ENCODE peak calls at places on chromosome 19, in seven cellular contexts. O, R, K, E, G, D and P are unnamed samples.

GRCh38 chr19:56115490-56115889 is 5.6 kb downstream of the ZNF787 start:
- DNase-seq in D (no peak), O (no peak), K (no peak), E (no peak), G (no peak), R (no peak), P (no peak)

GRCh38 chr19:29771708-29772415 is 39.9 kb upstream of the CCNE1 start:
- DNase-seq in K (peak), E (no peak), O (peak), G (peak), R (peak), D (peak), P (peak)

GRCh38 chr19:38401148-38401547 is 1.7 kb upstream of the FAM98C start:
- DNase-seq in R (no peak), K (peak), D (no peak), O (no peak), E (no peak), G (peak), P (peak)

GRCh38 chr19:40666803-40667438 is 23.5 kb downstream of the NUMBL start:
- DNase-seq in E (no peak), G (no peak), O (no peak), K (no peak), R (no peak), D (no peak), P (no peak)

GRCh38 chr19:38685666-38686529 is 38.4 kb downstream of the ACTN4 start:
- DNase-seq in G (peak), R (no peak), D (peak), E (peak), O (no peak), K (peak), P (no peak)

GRCh38 chr19:2027361-2027760 is 11.8 kb upstream of the BTBD2 start:
- DNase-seq in O (no peak), D (no peak), R (no peak), K (peak), E (no peak), G (no peak), P (no peak)

GRCh38 chr19:50003810-50004419 is 21.3 kb downstream of the VRK3 start:
- DNase-seq in E (no peak), D (peak), G (peak), R (no peak), K (peak), O (peak), P (no peak)

GRCh38 chr19:44587863-44588752 is 25.3 kb upstream of the IGSF23 start:
- DNase-seq in E (no peak), G (peak), R (no peak), O (peak), K (peak), D (peak), P (peak)

GRCh38 chr19:38039966-38040365 is 133.0 kb downstream of the SIPA1L3 start:
- DNase-seq in D (no peak), O (peak), G (peak), R (no peak), K (peak), E (no peak), P (no peak)

GRCh38 chr19:38701455-38702063 is 42.7 kb downstream of the CAPN12 start:
- DNase-seq in O (no peak), E (no peak), K (no peak), R (no peak), D (no peak), G (no peak), P (no peak)

GRCh38 chr19:56769650-56770049 is 70.9 kb downstream of the PEG3 start:
- DNase-seq in D (no peak), O (no peak), E (no peak), G (no peak), K (no peak), R (no peak), P (no peak)

GRCh38 chr19:4567584-4568071 is 8.1 kb upstream of the SEMA6B start:
- DNase-seq in K (peak), O (peak), R (peak), E (no peak), G (peak), D (peak), P (no peak)

GRCh38 chr19:15288146-15288963 is 44.0 kb downstream of the BRD4 start:
- DNase-seq in K (no peak), O (no peak), R (no peak), G (no peak), D (no peak), E (peak), P (peak)

GRCh38 chr19:39941615-39942507 is 7.4 kb upstream of the FCGBP start:
- DNase-seq in E (peak), D (peak), R (no peak), G (peak), K (peak), O (peak), P (no peak)

GRCh38 chr19:17336872-17337674 is at the start of gene GTPBP3:
- DNase-seq in G (peak), O (peak), D (peak), R (peak), K (peak), E (peak), P (peak)

GRCh38 chr19:53555352-53555751 is 17.4 kb downstream of the ZNF331 start:
- DNase-seq in K (no peak), R (no peak), G (no peak), O (no peak), E (no peak), D (no peak), P (no peak)

GRCh38 chr19:41299755-41300089 is 10.2 kb upstream of the CCDC97 start:
- DNase-seq in O (peak), R (no peak), E (no peak), G (peak), D (peak), K (peak), P (peak)

GRCh38 chr19:15519433-15519976 is 11.2 kb downstream of the CYP4F22 start:
- DNase-seq in R (no peak), K (no peak), E (no peak), O (no peak), G (no peak), D (no peak), P (no peak)

GRCh38 chr19:35717665-35718344 is at the start of gene KMT2B:
- DNase-seq in E (no peak), K (no peak), D (no peak), G (peak), O (no peak), R (peak), P (no peak)

GRCh38 chr19:35718345-35719041 is 690 bp downstream of the KMT2B start:
- DNase-seq in E (peak), K (peak), R (peak), D (peak), G (no peak), O (peak), P (no peak)